ENCODE peak calls at places on chromosomes 13 and 19, in four cellular contexts. I is neural progenitor cell, J is HCT116, D is GM23338. T is an unnamed sample.

GRCh38 chr13:30466841-30467252 is 1.1 kb upstream of the HMGB1 start:
- DNase-seq in I (no peak), J (no peak), D (no peak), T (peak; percentile 72)

GRCh38 chr13:76795701-76796695 is 90.2 kb downstream of the KCTD12 start:
- DNase-seq in D (no peak), I (no peak), J (no peak), T (no peak)

GRCh38 chr13:97616385-97616784 is 182.4 kb downstream of the RAP2A start:
- DNase-seq in I (no peak), J (no peak), D (no peak), T (no peak)

GRCh38 chr13:20942938-20943518 is 40.5 kb upstream of the XPO4 start:
- DNase-seq in I (no peak), J (no peak), D (no peak), T (no peak)

GRCh38 chr19:3683405-3683865 is 16.8 kb downstream of the PIP5K1C start:
- DNase-seq in J (no peak), D (peak; percentile 81), I (peak; percentile 26), T (no peak)

GRCh38 chr19:6412111-6412999 is 12.3 kb downstream of the KHSRP start:
- DNase-seq in J (peak; percentile 31), D (peak; percentile 91), I (peak; percentile 68), T (peak; percentile 45)

GRCh38 chr13:105572401-105572800 is 963.1 kb downstream of the EFNB2 start:
- DNase-seq in I (no peak), D (no peak), J (no peak), T (no peak)

GRCh38 chr13:112733112-112733511 is 43.3 kb downstream of the ATP11A start:
- DNase-seq in I (peak; percentile 42), D (peak; percentile 79), J (no peak), T (no peak)

GRCh38 chr13:90049989-90050671 is 1297.4 kb upstream of the MIR17HG start:
- DNase-seq in J (no peak), D (peak; percentile 33), I (no peak), T (no peak)

GRCh38 chr19:16170134-16170533 is 3.2 kb downstream of the CIB3 start:
- DNase-seq in D (no peak), I (no peak), J (no peak), T (no peak)

GRCh38 chr13:85798999-85799646 is at the start of gene SLITRK6:
- DNase-seq in I (peak; percentile 74), J (peak; percentile 15), D (peak; percentile 75), T (no peak)

GRCh38 chr19:16714702-16715294 is 4.8 kb upstream of the NWD1 start:
- DNase-seq in J (peak; percentile 48), I (peak; percentile 68), D (peak; percentile 76), T (no peak)

GRCh38 chr13:102770435-102770834 is 3.2 kb downstream of the TEX30 start:
- DNase-seq in D (no peak), I (no peak), J (no peak), T (no peak)

GRCh38 chr19:39188960-39189359 is 7.8 kb upstream of the NCCRP1 start:
- DNase-seq in D (no peak), J (no peak), I (no peak), T (no peak)

GRCh38 chr19:4760285-4760650 is 31.3 kb upstream of the FEM1A start:
- DNase-seq in I (no peak), D (no peak), J (no peak), T (no peak)

GRCh38 chr13:22218784-22219183 is 547.9 kb downstream of the FGF9 start:
- DNase-seq in I (no peak), J (no peak), D (no peak), T (no peak)

GRCh38 chr13:27338816-27339215 is 68.2 kb downstream of the RASL11A start:
- DNase-seq in J (peak; percentile 36), I (peak; percentile 73), D (peak; percentile 87), T (no peak)

GRCh38 chr19:29576761-29577661 is 29.1 kb upstream of the POP4 start:
- DNase-seq in D (no peak), J (no peak), I (no peak), T (no peak)

GRCh38 chr13:49421391-49421790 is 22.5 kb downstream of the CAB39L start:
- DNase-seq in D (peak; percentile 74), I (peak; percentile 43), J (peak; percentile 10), T (no peak)

GRCh38 chr19:57363734-57364181 is 407 bp downstream of the TRAPPC2B start:
- DNase-seq in J (no peak), I (no peak), D (peak; percentile 15), T (no peak)

GRCh38 chr19:54364775-54365257 is at the start of gene LAIR1:
- DNase-seq in J (no peak), D (no peak), I (no peak), T (peak; percentile 13)

GRCh38 chr19:40723661-40724254 is 6.8 kb downstream of the ITPKC start:
- DNase-seq in J (no peak), D (no peak), I (no peak), T (no peak)

GRCh38 chr19:5032101-5032967 is 63.4 kb downstream of the KDM4B start:
- DNase-seq in I (peak; percentile 29), J (no peak), D (no peak), T (no peak)

GRCh38 chr13:102830646-102831045 is 15.2 kb upstream of the ERCC5 start:
- DNase-seq in D (peak; percentile 7), I (no peak), J (no peak), T (no peak)

GRCh38 chr13:76758257-76758656 is 127.9 kb downstream of the KCTD12 start:
- DNase-seq in J (no peak), I (no peak), D (no peak), T (no peak)

GRCh38 chr13:40920826-40921225 is 98.3 kb downstream of the ELF1 start:
- DNase-seq in D (no peak), I (no peak), J (no peak), T (no peak)

GRCh38 chr19:6680141-6680540 is 10.2 kb upstream of the TNFSF14 start:
- DNase-seq in D (no peak), I (no peak), J (no peak), T (no peak)

GRCh38 chr19:8635422-8635821 is 5.0 kb downstream of the NFILZ start:
- DNase-seq in D (no peak), J (no peak), I (no peak), T (no peak)

GRCh38 chr13:52652980-52653303 is 306 bp downstream of the SUGT1 start:
- DNase-seq in D (no peak), J (no peak), I (no peak), T (no peak)

GRCh38 chr13:21234537-21234936 is 58.1 kb downstream of the MRPL57 start:
- DNase-seq in J (no peak), I (no peak), D (no peak), T (no peak)

GRCh38 chr19:16359964-16360363 is 35.3 kb downstream of the KLF2 start:
- DNase-seq in I (no peak), J (no peak), D (no peak), T (no peak)

GRCh38 chr13:34967851-34968562 is 25.9 kb downstream of the NBEA start:
- DNase-seq in J (no peak), I (no peak), D (no peak), T (no peak)

GRCh38 chr19:2271516-2272103 is 10.4 kb downstream of the PEAK3 start:
- DNase-seq in J (no peak), D (no peak), I (peak; percentile 26), T (peak; percentile 31)
- TF ChIP-seq EZH2phosphoT487 in J (no peak), D (no peak), I (no peak), T (no peak)

GRCh38 chr13:44757671-44758070 is 181.5 kb upstream of the TSC22D1 start:
- DNase-seq in J (no peak), I (no peak), D (no peak), T (no peak)

GRCh38 chr13:44758595-44759221 is 182.6 kb upstream of the TSC22D1 start:
- DNase-seq in I (no peak), J (no peak), D (no peak), T (no peak)

GRCh38 chr13:44760434-44760833 is 184.3 kb upstream of the TSC22D1 start:
- DNase-seq in J (no peak), I (no peak), D (no peak), T (no peak)

GRCh38 chr13:44759222-44759721 is 183.1 kb upstream of the TSC22D1 start:
- DNase-seq in J (no peak), I (peak; percentile 21), D (no peak), T (no peak)

GRCh38 chr13:44759723-44760360 is 183.7 kb upstream of the TSC22D1 start:
- DNase-seq in D (no peak), J (no peak), I (no peak), T (no peak)
- TF ChIP-seq EZH2phosphoT487 in D (no peak), J (no peak), I (no peak), T (no peak)

GRCh38 chr19:10780368-10780767 is 55.6 kb downstream of the TMED1 start:
- DNase-seq in I (no peak), D (no peak), J (no peak), T (no peak)
- TF ChIP-seq EZH2phosphoT487 in I (no peak), D (no peak), J (no peak), T (no peak)

GRCh38 chr13:39032150-39032549 is 5.7 kb downstream of the PROSER1 start:
- DNase-seq in I (no peak), J (no peak), D (no peak), T (no peak)
- TF ChIP-seq EZH2phosphoT487 in I (no peak), J (no peak), D (no peak), T (no peak)

T was measured in MM.1S.